ENCODE peak calls at places on chromosome 1, in four cellular contexts. L is endothelial cell of umbilical vein; V is neuronal stem cell; E is effector memory CD4-positive, alpha-beta T cell. X is an unnamed sample.

GRCh38 chr1:45444609-45445131 is 46.3 kb downstream of the TESK2 start:
- DNase-seq in L (no peak), V (no peak), E (no peak), X (no peak)

GRCh38 chr1:109759513-109760334 is 4.0 kb downstream of the EPS8L3 start:
- DNase-seq in L (no peak), V (no peak), E (no peak), X (no peak)

GRCh38 chr1:7095343-7095964 is 310.2 kb downstream of the CAMTA1 start:
- DNase-seq in L (no peak), V (no peak), E (no peak), X (no peak)

GRCh38 chr1:170661646-170662411 is 2.1 kb upstream of the PRRX1 start:
- DNase-seq in L (peak; percentile 31), V (no peak), E (no peak), X (no peak)

GRCh38 chr1:225772323-225772768 is 5.3 kb upstream of the SRP9 start:
- DNase-seq in L (peak; percentile 87), V (peak; percentile 82), E (no peak), X (no peak)

GRCh38 chr1:3032371-3032862 is 11.2 kb downstream of the ACTRT2 start:
- DNase-seq in L (no peak), V (no peak), E (no peak), X (no peak)

GRCh38 chr1:2073382-2074230 is 23.4 kb downstream of the PRKCZ start:
- DNase-seq in L (no peak), V (peak; percentile 59), E (no peak), X (no peak)

GRCh38 chr1:110087812-110088738 is 17.6 kb upstream of the ALX3 start:
- DNase-seq in L (peak; percentile 53), V (no peak), E (no peak), X (no peak)

GRCh38 chr1:217506878-217507277 is 124.0 kb downstream of the GPATCH2 start:
- DNase-seq in L (no peak), V (no peak), E (no peak), X (no peak)

GRCh38 chr1:44512313-44512885 is 107.3 kb downstream of the RNF220 start:
- DNase-seq in L (no peak), V (no peak), E (no peak), X (no peak)

GRCh38 chr1:113674591-113674990 is 84.7 kb downstream of the PHTF1 start:
- DNase-seq in L (no peak), V (no peak), E (no peak), X (no peak)

GRCh38 chr1:228282329-228283042 is 74.6 kb downstream of the OBSCN start:
- DNase-seq in L (no peak), V (no peak), E (no peak), X (no peak)

GRCh38 chr1:157137773-157138219 is 399 bp downstream of the ETV3 start:
- DNase-seq in L (no peak), V (no peak), E (no peak), X (no peak)

DNA sequence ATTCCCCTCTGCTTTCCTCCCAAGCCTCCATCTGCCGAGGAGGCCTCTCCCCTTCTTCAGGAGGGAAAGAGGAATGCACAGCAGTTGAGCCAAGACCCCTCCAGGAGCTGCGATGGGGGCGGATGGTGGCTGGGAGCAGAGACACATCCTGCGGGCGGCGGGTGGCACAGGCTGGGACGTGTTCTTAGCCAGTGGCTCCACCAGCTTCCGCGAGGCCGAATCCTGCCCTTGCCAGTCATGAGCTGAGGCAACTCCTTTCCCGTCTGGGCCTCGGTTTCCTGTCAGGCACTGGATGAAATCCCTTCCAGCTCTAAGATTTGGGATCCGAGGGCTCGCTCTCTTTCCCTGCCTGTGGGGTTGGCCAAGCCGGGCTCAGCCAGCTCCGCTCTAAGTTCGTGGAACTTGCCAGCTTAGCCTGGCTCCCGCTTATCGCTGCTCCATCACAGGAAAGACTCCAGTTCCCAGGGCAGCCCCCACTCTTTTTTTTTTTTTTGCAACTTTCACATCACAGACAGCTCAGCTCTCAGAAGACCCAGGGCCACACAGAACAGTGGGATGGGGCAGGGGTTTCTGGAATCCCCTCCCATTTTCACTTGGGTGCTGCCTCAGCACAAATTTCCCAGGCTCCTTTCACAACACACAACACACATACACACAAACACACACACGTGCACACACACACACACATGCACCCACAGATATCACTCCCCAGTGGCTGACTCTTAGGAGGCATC is 504 bp downstream of the MYOM3 start:
- DNase-seq in L (peak; percentile 40), V (no peak), E (no peak), X (no peak)
- H3K4me3 ChIP-seq in L (no peak overlapping the region), V (no peak overlapping the region), E (no peak overlapping the region), X (no peak overlapping the region)

DNA sequence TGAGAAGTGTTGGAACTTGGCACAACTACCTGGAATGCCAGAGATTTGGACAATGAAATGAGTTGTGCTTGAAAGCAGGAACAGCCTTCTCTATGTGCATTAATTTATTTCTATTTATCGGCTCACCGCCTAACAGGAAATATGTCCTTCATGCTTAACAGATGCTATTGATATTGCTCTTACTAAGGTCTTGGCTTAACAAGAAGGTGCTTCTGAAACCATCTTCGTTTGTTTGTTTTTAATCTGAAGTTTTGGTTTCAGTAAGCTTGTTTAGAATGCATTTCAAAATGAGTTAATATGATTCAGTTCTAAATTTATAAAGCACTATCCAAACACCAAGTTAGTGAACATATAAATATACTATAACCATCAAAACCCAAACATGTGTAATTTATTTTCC is 898.3 kb upstream of the B3GALT2 start:
- DNase-seq in L (no peak), V (no peak), E (no peak), X (no peak)
- H3K27ac ChIP-seq in L (no peak overlapping the region), V (no peak overlapping the region), E (no peak overlapping the region), X (no peak overlapping the region)

DNA sequence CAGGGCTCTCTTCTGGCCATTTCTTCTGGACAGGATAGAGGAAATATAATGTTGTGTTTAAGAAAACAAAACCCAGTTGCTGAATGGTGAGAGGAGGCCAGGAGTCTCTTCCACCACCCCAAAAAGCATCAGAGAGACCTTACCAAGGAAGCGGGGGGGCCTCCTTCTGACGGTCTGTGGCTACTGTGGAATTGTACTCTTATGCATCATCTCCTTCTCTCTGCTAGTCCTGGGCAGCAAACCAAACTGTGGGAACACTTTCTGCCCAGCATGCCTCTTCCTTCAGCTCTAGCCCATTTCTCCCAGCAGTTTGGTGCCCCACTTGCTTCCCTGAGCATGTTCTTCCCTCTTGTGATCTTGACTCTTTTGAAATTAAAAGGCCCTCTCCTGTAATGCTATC is 157.7 kb downstream of the HHIPL2 start:
- DNase-seq in L (no peak), V (no peak), E (no peak), X (no peak)
- H3K4me3 ChIP-seq in L (no peak overlapping the region), V (no peak overlapping the region), E (no peak overlapping the region), X (no peak overlapping the region)

GRCh38 chr1:100528861-100529260 is 9.1 kb upstream of the GPR88 start:
- DNase-seq in L (peak; percentile 40), V (no peak), E (no peak), X (no peak)
- H3K27ac ChIP-seq in L (no peak overlapping the region), V (no peak overlapping the region), E (no peak overlapping the region), X (no peak overlapping the region)

DNA sequence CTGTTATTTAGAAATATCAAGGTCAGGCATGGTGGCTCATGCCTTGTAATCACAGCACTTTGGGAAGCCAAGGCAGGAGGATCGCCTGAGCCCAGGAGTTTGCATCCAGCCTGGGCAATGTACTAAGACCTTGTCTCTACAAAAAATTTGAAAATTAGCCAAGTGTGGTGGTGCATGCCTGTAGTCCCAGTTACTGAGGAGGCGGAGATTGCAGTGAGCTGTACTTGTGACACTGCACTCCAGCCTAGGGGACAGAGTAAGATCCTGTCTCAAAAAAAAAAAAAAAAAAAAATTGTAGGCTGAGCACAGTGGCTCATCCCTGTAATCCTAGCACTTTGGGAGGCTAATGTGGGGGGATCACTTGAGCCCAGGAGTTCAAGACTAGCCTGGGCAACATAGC is 45.3 kb downstream of the PIK3CD start:
- DNase-seq in L (no peak), V (no peak), E (no peak), X (no peak)
- H3K4me3 ChIP-seq in L (no peak overlapping the region), V (no peak overlapping the region), E (no peak overlapping the region), X (no peak overlapping the region)